ENCODE peak calls at places on chromosomes 13 and 19, in five cellular contexts. S is esophagus mucosa, L is A549, P is right cardiac atrium, I is sciatic nerve. M is an unnamed sample.

GRCh38 chr13:113001251-113002140 is 32.5 kb downstream of the MCF2L start:
- ATAC-seq in P (peak; percentile 48), I (peak; percentile 33), L (peak; percentile 32), S (peak; percentile 30), M (no peak)

GRCh38 chr13:40644838-40645620 is 21.4 kb downstream of the FOXO1 start:
- ATAC-seq in P (no peak), S (peak; percentile 84), I (no peak), L (no peak), M (no peak)

GRCh38 chr19:42113641-42114348 is 18.5 kb downstream of the POU2F2 start:
- ATAC-seq in S (peak; percentile 44), I (peak; percentile 70), P (peak; percentile 69), L (peak; percentile 90), M (peak; percentile 84)

GRCh38 chr13:78420814-78421213 is 182.5 kb downstream of the POU4F1 start:
- ATAC-seq in I (no peak), P (peak; percentile 65), S (no peak), L (no peak), M (no peak)

GRCh38 chr13:22187329-22187728 is 516.5 kb downstream of the FGF9 start:
- ATAC-seq in S (no peak), L (no peak), P (no peak), I (peak; percentile 36), M (no peak)

GRCh38 chr19:4519521-4520277 is 1.4 kb upstream of the PLIN4 start:
- ATAC-seq in I (peak; percentile 14), S (peak; percentile 51), P (peak; percentile 60), L (peak; percentile 24), M (peak; percentile 37)

GRCh38 chr13:30880756-30881155 is 25.3 kb upstream of the MEDAG start:
- ATAC-seq in P (peak; percentile 96), L (peak; percentile 78), I (peak; percentile 93), S (peak; percentile 56), M (peak; percentile 92)

GRCh38 chr13:73914119-73914518 is 220.1 kb downstream of the KLF12 start:
- ATAC-seq in S (no peak), I (peak; percentile 24), P (peak; percentile 48), L (no peak), M (no peak)

GRCh38 chr13:25372275-25373081 is 704 bp downstream of the ATP8A2 start:
- ATAC-seq in I (no peak), S (no peak), L (peak; percentile 44), P (no peak), M (no peak)

GRCh38 chr19:49581007-49581508 is at the start of gene PRRG2:
- ATAC-seq in L (no peak), S (peak; percentile 58), I (peak; percentile 6), P (peak; percentile 4), M (no peak)

GRCh38 chr13:84925443-84925842 is 873.8 kb downstream of the SLITRK6 start:
- ATAC-seq in P (no peak), I (no peak), L (no peak), S (no peak), M (no peak)

GRCh38 chr13:87884874-87885273 is 213.7 kb downstream of the SLITRK5 start:
- ATAC-seq in L (no peak), I (peak; percentile 30), P (no peak), S (no peak), M (no peak)

GRCh38 chr13:111011899-111012298 is 97.0 kb upstream of the ANKRD10 start:
- ATAC-seq in I (no peak), S (peak; percentile 38), P (peak; percentile 79), L (no peak), M (no peak)

GRCh38 chr19:17765069-17765618 is 13.9 kb downstream of the FCHO1 start:
- ATAC-seq in I (peak; percentile 58), L (peak; percentile 73), S (peak; percentile 86), P (peak; percentile 85), M (peak; percentile 58)

GRCh38 chr13:113291997-113292862 is 4.8 kb upstream of the LAMP1 start:
- ATAC-seq in L (no peak), I (no peak), P (no peak), S (no peak), M (no peak)

GRCh38 chr19:6970478-6970877 is 50.8 kb downstream of the MBD3L2B start:
- ATAC-seq in S (no peak), L (no peak), P (no peak), I (no peak), M (no peak)

GRCh38 chr13:75312884-75313520 is 169.0 kb downstream of the TBC1D4 start:
- ATAC-seq in S (no peak), L (no peak), I (no peak), P (no peak), M (no peak)

GRCh38 chr19:9205506-9206113 is 13.8 kb downstream of the OR7D4 start:
- ATAC-seq in L (no peak), S (peak; percentile 51), I (peak; percentile 85), P (peak; percentile 75), M (peak; percentile 69)

GRCh38 chr19:16141043-16141442 is 2.4 kb upstream of the HSH2D start:
- ATAC-seq in S (peak; percentile 19), P (no peak), I (no peak), L (peak; percentile 35), M (no peak)

GRCh38 chr19:53942001-53942786 is 20.5 kb upstream of the CACNG8 start:
- ATAC-seq in P (no peak), I (no peak), S (no peak), L (peak; percentile 57), M (no peak)

GRCh38 chr13:20831933-20832332 is 58.2 kb upstream of the EEF1AKMT1 start:
- ATAC-seq in L (no peak), S (no peak), P (no peak), I (no peak), M (no peak)

GRCh38 chr13:110798595-110798994 is 85.1 kb downstream of the ING1 start:
- ATAC-seq in L (no peak), I (no peak), S (no peak), P (no peak), M (no peak)

GRCh38 chr13:69769637-69770036 is 338.0 kb upstream of the ATXN8OS start:
- ATAC-seq in I (no peak), S (no peak), L (no peak), P (no peak), M (no peak)

GRCh38 chr13:50107205-50107604 is 92.0 kb downstream of the KCNRG start:
- ATAC-seq in I (no peak), P (no peak), S (no peak), L (no peak), M (no peak)

GRCh38 chr19:42279148-42279901 is 10.3 kb downstream of the CIC start:
- ATAC-seq in I (no peak), L (peak; percentile 4), P (no peak), S (no peak), M (no peak)

GRCh38 chr19:14187586-14187985 is 18.4 kb downstream of the ADGRL1 start:
- ATAC-seq in I (no peak), L (no peak), S (no peak), P (no peak), M (no peak)